ENCODE peak calls at places on chromosomes 7 and 10, in ten cellular contexts. One of them, this sample, is unnamed.

GRCh38 chr10:63410633-63411032 is 55.1 kb downstream of the JMJD1C start:
- DNase-seq in activated naive CD8-positive, alpha-beta T cell treated with anti-CD3 and anti-CD28 coated beads, Interleukin-2, amount 50 U/mL, for 24 hours: no peak
- DNase-seq in stimulated activated naive CD8-positive, alpha-beta T cell treated with anti-CD3 and anti-CD28 coated beads, Interleukin-15, Interleukin-2, amounts not matched to agents 100 U/mL and 50 U/mL, for 24 hours: no peak
- DNase-seq in HTR-8/SVneo: no peak
- DNase-seq in hepatic stellate cell: no peak
- DNase-seq in NCI-H1436: no peak
- DNase-seq in activated CD8-positive, alpha-beta memory T cell treated with anti-CD3 and anti-CD28 coated beads for 4 hours: no peak
- DNase-seq in progenitor cell of endocrine pancreas: no peak
- DNase-seq in LoVo: no peak
- DNase-seq in activated T-helper 9 cell treated with anti-CD3 and anti-CD28 coated beads, Interleukin-2, amount 50 U/mL, for 16 hours: no peak
- DNase-seq in this sample: no peak

GRCh38 chr7:85851571-85852193 is 664.8 kb upstream of the SEMA3D start:
- DNase-seq in NCI-H1436: no peak
- DNase-seq in progenitor cell of endocrine pancreas: no peak
- DNase-seq in HTR-8/SVneo: peak; percentile 10
- DNase-seq in stimulated activated naive CD8-positive, alpha-beta T cell treated with anti-CD3 and anti-CD28 coated beads, Interleukin-15, Interleukin-2, amounts not matched to agents 100 U/mL and 50 U/mL, for 24 hours: no peak
- DNase-seq in LoVo: peak; percentile 68
- DNase-seq in activated T-helper 9 cell treated with anti-CD3 and anti-CD28 coated beads, Interleukin-2, amount 50 U/mL, for 16 hours: no peak
- DNase-seq in activated CD8-positive, alpha-beta memory T cell treated with anti-CD3 and anti-CD28 coated beads for 4 hours: no peak
- DNase-seq in hepatic stellate cell: peak; percentile 3
- DNase-seq in activated naive CD8-positive, alpha-beta T cell treated with anti-CD3 and anti-CD28 coated beads, Interleukin-2, amount 50 U/mL, for 24 hours: no peak
- DNase-seq in this sample: no peak

GRCh38 chr10:130246113-130246512 is 109.9 kb downstream of the GLRX3 start:
- DNase-seq in HTR-8/SVneo: no peak
- DNase-seq in NCI-H1436: no peak
- DNase-seq in hepatic stellate cell: no peak
- DNase-seq in LoVo: no peak
- DNase-seq in progenitor cell of endocrine pancreas: no peak
- DNase-seq in stimulated activated naive CD8-positive, alpha-beta T cell treated with anti-CD3 and anti-CD28 coated beads, Interleukin-15, Interleukin-2, amounts not matched to agents 100 U/mL and 50 U/mL, for 24 hours: no peak
- DNase-seq in activated T-helper 9 cell treated with anti-CD3 and anti-CD28 coated beads, Interleukin-2, amount 50 U/mL, for 16 hours: no peak
- DNase-seq in activated naive CD8-positive, alpha-beta T cell treated with anti-CD3 and anti-CD28 coated beads, Interleukin-2, amount 50 U/mL, for 24 hours: no peak
- DNase-seq in activated CD8-positive, alpha-beta memory T cell treated with anti-CD3 and anti-CD28 coated beads for 4 hours: no peak
- DNase-seq in this sample: no peak

GRCh38 chr10:43196981-43197833 is 59.0 kb downstream of the CSGALNACT2 start:
- DNase-seq in activated T-helper 9 cell treated with anti-CD3 and anti-CD28 coated beads, Interleukin-2, amount 50 U/mL, for 16 hours: no peak
- DNase-seq in LoVo: no peak
- DNase-seq in progenitor cell of endocrine pancreas: no peak
- DNase-seq in NCI-H1436: no peak
- DNase-seq in activated CD8-positive, alpha-beta memory T cell treated with anti-CD3 and anti-CD28 coated beads for 4 hours: no peak
- DNase-seq in hepatic stellate cell: peak; percentile 7
- DNase-seq in stimulated activated naive CD8-positive, alpha-beta T cell treated with anti-CD3 and anti-CD28 coated beads, Interleukin-15, Interleukin-2, amounts not matched to agents 100 U/mL and 50 U/mL, for 24 hours: no peak
- DNase-seq in activated naive CD8-positive, alpha-beta T cell treated with anti-CD3 and anti-CD28 coated beads, Interleukin-2, amount 50 U/mL, for 24 hours: no peak
- DNase-seq in HTR-8/SVneo: no peak
- DNase-seq in this sample: no peak

GRCh38 chr7:141466151-141466904 is 84.9 kb upstream of the AGK start:
- DNase-seq in LoVo: no peak
- DNase-seq in HTR-8/SVneo: no peak
- DNase-seq in stimulated activated naive CD8-positive, alpha-beta T cell treated with anti-CD3 and anti-CD28 coated beads, Interleukin-15, Interleukin-2, amounts not matched to agents 100 U/mL and 50 U/mL, for 24 hours: no peak
- DNase-seq in NCI-H1436: no peak
- DNase-seq in activated T-helper 9 cell treated with anti-CD3 and anti-CD28 coated beads, Interleukin-2, amount 50 U/mL, for 16 hours: no peak
- DNase-seq in progenitor cell of endocrine pancreas: no peak
- DNase-seq in hepatic stellate cell: no peak
- DNase-seq in activated CD8-positive, alpha-beta memory T cell treated with anti-CD3 and anti-CD28 coated beads for 4 hours: no peak
- DNase-seq in activated naive CD8-positive, alpha-beta T cell treated with anti-CD3 and anti-CD28 coated beads, Interleukin-2, amount 50 U/mL, for 24 hours: no peak
- DNase-seq in this sample: no peak

GRCh38 chr10:61891911-61892310 is 9.6 kb upstream of the ARID5B start:
- DNase-seq in LoVo: no peak
- DNase-seq in activated T-helper 9 cell treated with anti-CD3 and anti-CD28 coated beads, Interleukin-2, amount 50 U/mL, for 16 hours: no peak
- DNase-seq in activated naive CD8-positive, alpha-beta T cell treated with anti-CD3 and anti-CD28 coated beads, Interleukin-2, amount 50 U/mL, for 24 hours: no peak
- DNase-seq in stimulated activated naive CD8-positive, alpha-beta T cell treated with anti-CD3 and anti-CD28 coated beads, Interleukin-15, Interleukin-2, amounts not matched to agents 100 U/mL and 50 U/mL, for 24 hours: no peak
- DNase-seq in HTR-8/SVneo: no peak
- DNase-seq in hepatic stellate cell: no peak
- DNase-seq in NCI-H1436: no peak
- DNase-seq in progenitor cell of endocrine pancreas: no peak
- DNase-seq in activated CD8-positive, alpha-beta memory T cell treated with anti-CD3 and anti-CD28 coated beads for 4 hours: no peak
- DNase-seq in this sample: no peak

GRCh38 chr7:133822001-133822641 is 305.0 kb upstream of the LRGUK start:
- DNase-seq in NCI-H1436: no peak
- DNase-seq in HTR-8/SVneo: no peak
- DNase-seq in activated T-helper 9 cell treated with anti-CD3 and anti-CD28 coated beads, Interleukin-2, amount 50 U/mL, for 16 hours: no peak
- DNase-seq in LoVo: no peak
- DNase-seq in stimulated activated naive CD8-positive, alpha-beta T cell treated with anti-CD3 and anti-CD28 coated beads, Interleukin-15, Interleukin-2, amounts not matched to agents 100 U/mL and 50 U/mL, for 24 hours: no peak
- DNase-seq in hepatic stellate cell: no peak
- DNase-seq in progenitor cell of endocrine pancreas: no peak
- DNase-seq in activated naive CD8-positive, alpha-beta T cell treated with anti-CD3 and anti-CD28 coated beads, Interleukin-2, amount 50 U/mL, for 24 hours: no peak
- DNase-seq in activated CD8-positive, alpha-beta memory T cell treated with anti-CD3 and anti-CD28 coated beads for 4 hours: no peak
- DNase-seq in this sample: no peak

GRCh38 chr10:47223236-47223635 is 76.8 kb upstream of the GDF10 start:
- DNase-seq in activated naive CD8-positive, alpha-beta T cell treated with anti-CD3 and anti-CD28 coated beads, Interleukin-2, amount 50 U/mL, for 24 hours: no peak
- DNase-seq in NCI-H1436: no peak
- DNase-seq in progenitor cell of endocrine pancreas: no peak
- DNase-seq in activated T-helper 9 cell treated with anti-CD3 and anti-CD28 coated beads, Interleukin-2, amount 50 U/mL, for 16 hours: no peak
- DNase-seq in stimulated activated naive CD8-positive, alpha-beta T cell treated with anti-CD3 and anti-CD28 coated beads, Interleukin-15, Interleukin-2, amounts not matched to agents 100 U/mL and 50 U/mL, for 24 hours: no peak
- DNase-seq in activated CD8-positive, alpha-beta memory T cell treated with anti-CD3 and anti-CD28 coated beads for 4 hours: no peak
- DNase-seq in HTR-8/SVneo: no peak
- DNase-seq in LoVo: no peak
- DNase-seq in hepatic stellate cell: no peak
- DNase-seq in this sample: no peak

GRCh38 chr7:124754576-124755264 is 10.9 kb downstream of the GPR37 start:
- DNase-seq in activated CD8-positive, alpha-beta memory T cell treated with anti-CD3 and anti-CD28 coated beads for 4 hours: no peak
- DNase-seq in NCI-H1436: no peak
- DNase-seq in HTR-8/SVneo: no peak
- DNase-seq in stimulated activated naive CD8-positive, alpha-beta T cell treated with anti-CD3 and anti-CD28 coated beads, Interleukin-15, Interleukin-2, amounts not matched to agents 100 U/mL and 50 U/mL, for 24 hours: no peak
- DNase-seq in hepatic stellate cell: no peak
- DNase-seq in LoVo: no peak
- DNase-seq in activated naive CD8-positive, alpha-beta T cell treated with anti-CD3 and anti-CD28 coated beads, Interleukin-2, amount 50 U/mL, for 24 hours: no peak
- DNase-seq in activated T-helper 9 cell treated with anti-CD3 and anti-CD28 coated beads, Interleukin-2, amount 50 U/mL, for 16 hours: no peak
- DNase-seq in progenitor cell of endocrine pancreas: no peak
- DNase-seq in this sample: no peak

GRCh38 chr10:1153253-1153763 is 97.1 kb downstream of the WDR37 start:
- DNase-seq in NCI-H1436: no peak
- DNase-seq in stimulated activated naive CD8-positive, alpha-beta T cell treated with anti-CD3 and anti-CD28 coated beads, Interleukin-15, Interleukin-2, amounts not matched to agents 100 U/mL and 50 U/mL, for 24 hours: no peak
- DNase-seq in HTR-8/SVneo: no peak
- DNase-seq in progenitor cell of endocrine pancreas: no peak
- DNase-seq in activated CD8-positive, alpha-beta memory T cell treated with anti-CD3 and anti-CD28 coated beads for 4 hours: no peak
- DNase-seq in hepatic stellate cell: no peak
- DNase-seq in activated T-helper 9 cell treated with anti-CD3 and anti-CD28 coated beads, Interleukin-2, amount 50 U/mL, for 16 hours: no peak
- DNase-seq in activated naive CD8-positive, alpha-beta T cell treated with anti-CD3 and anti-CD28 coated beads, Interleukin-2, amount 50 U/mL, for 24 hours: no peak
- DNase-seq in LoVo: no peak
- DNase-seq in this sample: no peak

GRCh38 chr10:110425684-110426293 is 71.9 kb upstream of the DUSP5 start:
- DNase-seq in NCI-H1436: no peak
- DNase-seq in HTR-8/SVneo: no peak
- DNase-seq in LoVo: no peak
- DNase-seq in activated naive CD8-positive, alpha-beta T cell treated with anti-CD3 and anti-CD28 coated beads, Interleukin-2, amount 50 U/mL, for 24 hours: peak; percentile 75
- DNase-seq in activated CD8-positive, alpha-beta memory T cell treated with anti-CD3 and anti-CD28 coated beads for 4 hours: no peak
- DNase-seq in progenitor cell of endocrine pancreas: no peak
- DNase-seq in activated T-helper 9 cell treated with anti-CD3 and anti-CD28 coated beads, Interleukin-2, amount 50 U/mL, for 16 hours: peak; percentile 29
- DNase-seq in stimulated activated naive CD8-positive, alpha-beta T cell treated with anti-CD3 and anti-CD28 coated beads, Interleukin-15, Interleukin-2, amounts not matched to agents 100 U/mL and 50 U/mL, for 24 hours: peak; percentile 79
- DNase-seq in hepatic stellate cell: peak; percentile 83
- DNase-seq in this sample: no peak

GRCh38 chr10:79178614-79179403 is 110.0 kb downstream of the ZMIZ1 start:
- DNase-seq in progenitor cell of endocrine pancreas: no peak
- DNase-seq in activated CD8-positive, alpha-beta memory T cell treated with anti-CD3 and anti-CD28 coated beads for 4 hours: no peak
- DNase-seq in LoVo: no peak
- DNase-seq in stimulated activated naive CD8-positive, alpha-beta T cell treated with anti-CD3 and anti-CD28 coated beads, Interleukin-15, Interleukin-2, amounts not matched to agents 100 U/mL and 50 U/mL, for 24 hours: no peak
- DNase-seq in activated T-helper 9 cell treated with anti-CD3 and anti-CD28 coated beads, Interleukin-2, amount 50 U/mL, for 16 hours: no peak
- DNase-seq in activated naive CD8-positive, alpha-beta T cell treated with anti-CD3 and anti-CD28 coated beads, Interleukin-2, amount 50 U/mL, for 24 hours: no peak
- DNase-seq in NCI-H1436: peak; percentile 65
- DNase-seq in HTR-8/SVneo: peak; percentile 45
- DNase-seq in hepatic stellate cell: peak; percentile 84
- DNase-seq in this sample: peak; percentile 74

GRCh38 chr10:33808475-33808874 is 474.0 kb upstream of the NRP1 start:
- DNase-seq in HTR-8/SVneo: no peak
- DNase-seq in activated naive CD8-positive, alpha-beta T cell treated with anti-CD3 and anti-CD28 coated beads, Interleukin-2, amount 50 U/mL, for 24 hours: no peak
- DNase-seq in stimulated activated naive CD8-positive, alpha-beta T cell treated with anti-CD3 and anti-CD28 coated beads, Interleukin-15, Interleukin-2, amounts not matched to agents 100 U/mL and 50 U/mL, for 24 hours: no peak
- DNase-seq in activated CD8-positive, alpha-beta memory T cell treated with anti-CD3 and anti-CD28 coated beads for 4 hours: no peak
- DNase-seq in hepatic stellate cell: no peak
- DNase-seq in activated T-helper 9 cell treated with anti-CD3 and anti-CD28 coated beads, Interleukin-2, amount 50 U/mL, for 16 hours: no peak
- DNase-seq in progenitor cell of endocrine pancreas: no peak
- DNase-seq in NCI-H1436: no peak
- DNase-seq in LoVo: no peak
- DNase-seq in this sample: no peak

GRCh38 chr7:83947260-83947659 is 247.3 kb downstream of the SEMA3A start:
- DNase-seq in LoVo: peak; percentile 21
- DNase-seq in activated CD8-positive, alpha-beta memory T cell treated with anti-CD3 and anti-CD28 coated beads for 4 hours: no peak
- DNase-seq in NCI-H1436: no peak
- DNase-seq in HTR-8/SVneo: no peak
- DNase-seq in activated T-helper 9 cell treated with anti-CD3 and anti-CD28 coated beads, Interleukin-2, amount 50 U/mL, for 16 hours: no peak
- DNase-seq in stimulated activated naive CD8-positive, alpha-beta T cell treated with anti-CD3 and anti-CD28 coated beads, Interleukin-15, Interleukin-2, amounts not matched to agents 100 U/mL and 50 U/mL, for 24 hours: no peak
- DNase-seq in progenitor cell of endocrine pancreas: no peak
- DNase-seq in hepatic stellate cell: peak; percentile 19
- DNase-seq in activated naive CD8-positive, alpha-beta T cell treated with anti-CD3 and anti-CD28 coated beads, Interleukin-2, amount 50 U/mL, for 24 hours: peak; percentile 4
- DNase-seq in this sample: peak; percentile 22

GRCh38 chr7:100090527-100091410 is 2.0 kb downstream of the COPS6 start:
- DNase-seq in activated naive CD8-positive, alpha-beta T cell treated with anti-CD3 and anti-CD28 coated beads, Interleukin-2, amount 50 U/mL, for 24 hours: no peak
- DNase-seq in stimulated activated naive CD8-positive, alpha-beta T cell treated with anti-CD3 and anti-CD28 coated beads, Interleukin-15, Interleukin-2, amounts not matched to agents 100 U/mL and 50 U/mL, for 24 hours: no peak
- DNase-seq in NCI-H1436: no peak
- DNase-seq in LoVo: no peak
- DNase-seq in activated T-helper 9 cell treated with anti-CD3 and anti-CD28 coated beads, Interleukin-2, amount 50 U/mL, for 16 hours: no peak
- DNase-seq in HTR-8/SVneo: no peak
- DNase-seq in activated CD8-positive, alpha-beta memory T cell treated with anti-CD3 and anti-CD28 coated beads for 4 hours: no peak
- DNase-seq in progenitor cell of endocrine pancreas: no peak
- DNase-seq in hepatic stellate cell: no peak
- DNase-seq in this sample: no peak

GRCh38 chr7:83449781-83450180 is 199.2 kb downstream of the SEMA3E start:
- DNase-seq in HTR-8/SVneo: no peak
- DNase-seq in LoVo: no peak
- DNase-seq in hepatic stellate cell: no peak
- DNase-seq in activated T-helper 9 cell treated with anti-CD3 and anti-CD28 coated beads, Interleukin-2, amount 50 U/mL, for 16 hours: no peak
- DNase-seq in stimulated activated naive CD8-positive, alpha-beta T cell treated with anti-CD3 and anti-CD28 coated beads, Interleukin-15, Interleukin-2, amounts not matched to agents 100 U/mL and 50 U/mL, for 24 hours: no peak
- DNase-seq in progenitor cell of endocrine pancreas: no peak
- DNase-seq in activated naive CD8-positive, alpha-beta T cell treated with anti-CD3 and anti-CD28 coated beads, Interleukin-2, amount 50 U/mL, for 24 hours: no peak
- DNase-seq in NCI-H1436: no peak
- DNase-seq in activated CD8-positive, alpha-beta memory T cell treated with anti-CD3 and anti-CD28 coated beads for 4 hours: no peak
- DNase-seq in this sample: no peak

GRCh38 chr7:155230169-155230593 is 67.5 kb upstream of the INSIG1 start:
- DNase-seq in LoVo: peak; percentile 96
- DNase-seq in hepatic stellate cell: peak; percentile 96
- DNase-seq in NCI-H1436: no peak
- DNase-seq in activated CD8-positive, alpha-beta memory T cell treated with anti-CD3 and anti-CD28 coated beads for 4 hours: no peak
- DNase-seq in activated naive CD8-positive, alpha-beta T cell treated with anti-CD3 and anti-CD28 coated beads, Interleukin-2, amount 50 U/mL, for 24 hours: no peak
- DNase-seq in progenitor cell of endocrine pancreas: no peak
- DNase-seq in stimulated activated naive CD8-positive, alpha-beta T cell treated with anti-CD3 and anti-CD28 coated beads, Interleukin-15, Interleukin-2, amounts not matched to agents 100 U/mL and 50 U/mL, for 24 hours: no peak
- DNase-seq in HTR-8/SVneo: peak; percentile 96
- DNase-seq in activated T-helper 9 cell treated with anti-CD3 and anti-CD28 coated beads, Interleukin-2, amount 50 U/mL, for 16 hours: no peak
- DNase-seq in this sample: no peak

GRCh38 chr10:93458821-93459257 is 23.3 kb downstream of the MYOF start:
- DNase-seq in stimulated activated naive CD8-positive, alpha-beta T cell treated with anti-CD3 and anti-CD28 coated beads, Interleukin-15, Interleukin-2, amounts not matched to agents 100 U/mL and 50 U/mL, for 24 hours: peak; percentile 19
- DNase-seq in NCI-H1436: no peak
- DNase-seq in LoVo: peak; percentile 93
- DNase-seq in activated CD8-positive, alpha-beta memory T cell treated with anti-CD3 and anti-CD28 coated beads for 4 hours: no peak
- DNase-seq in progenitor cell of endocrine pancreas: peak; percentile 55
- DNase-seq in hepatic stellate cell: peak; percentile 84
- DNase-seq in HTR-8/SVneo: peak; percentile 91
- DNase-seq in activated T-helper 9 cell treated with anti-CD3 and anti-CD28 coated beads, Interleukin-2, amount 50 U/mL, for 16 hours: no peak
- DNase-seq in activated naive CD8-positive, alpha-beta T cell treated with anti-CD3 and anti-CD28 coated beads, Interleukin-2, amount 50 U/mL, for 24 hours: no peak
- DNase-seq in this sample: no peak

GRCh38 chr10:21687197-21687993 is 153.4 kb downstream of the MLLT10 start:
- DNase-seq in stimulated activated naive CD8-positive, alpha-beta T cell treated with anti-CD3 and anti-CD28 coated beads, Interleukin-15, Interleukin-2, amounts not matched to agents 100 U/mL and 50 U/mL, for 24 hours: no peak
- DNase-seq in activated naive CD8-positive, alpha-beta T cell treated with anti-CD3 and anti-CD28 coated beads, Interleukin-2, amount 50 U/mL, for 24 hours: no peak
- DNase-seq in hepatic stellate cell: no peak
- DNase-seq in NCI-H1436: no peak
- DNase-seq in activated T-helper 9 cell treated with anti-CD3 and anti-CD28 coated beads, Interleukin-2, amount 50 U/mL, for 16 hours: no peak
- DNase-seq in HTR-8/SVneo: no peak
- DNase-seq in LoVo: peak; percentile 23
- DNase-seq in activated CD8-positive, alpha-beta memory T cell treated with anti-CD3 and anti-CD28 coated beads for 4 hours: no peak
- DNase-seq in progenitor cell of endocrine pancreas: no peak
- DNase-seq in this sample: no peak

GRCh38 chr7:46145412-46145811 is 224.3 kb upstream of the IGFBP3 start:
- DNase-seq in LoVo: peak; percentile 52
- DNase-seq in NCI-H1436: no peak
- DNase-seq in progenitor cell of endocrine pancreas: no peak
- DNase-seq in activated T-helper 9 cell treated with anti-CD3 and anti-CD28 coated beads, Interleukin-2, amount 50 U/mL, for 16 hours: no peak
- DNase-seq in HTR-8/SVneo: peak; percentile 71
- DNase-seq in hepatic stellate cell: peak; percentile 68
- DNase-seq in activated naive CD8-positive, alpha-beta T cell treated with anti-CD3 and anti-CD28 coated beads, Interleukin-2, amount 50 U/mL, for 24 hours: no peak
- DNase-seq in activated CD8-positive, alpha-beta memory T cell treated with anti-CD3 and anti-CD28 coated beads for 4 hours: no peak
- DNase-seq in stimulated activated naive CD8-positive, alpha-beta T cell treated with anti-CD3 and anti-CD28 coated beads, Interleukin-15, Interleukin-2, amounts not matched to agents 100 U/mL and 50 U/mL, for 24 hours: no peak
- DNase-seq in this sample: no peak